ENCODE peak calls at places on chromosomes 13 and 19, in seven cellular contexts. V is uterus, Y is dorsolateral prefrontal cortex, F is esophagus squamous epithelium, K is heart left ventricle, R is lung, H is transverse colon. U is an unnamed sample. For H3K27me3, the result is how much of the 10 kb centered on the place peaks cover.

GRCh38 chr19:48333467-48334384 is 8.4 kb downstream of the EMP3 start:
- DNase-seq in V (peak), R (peak), K (peak), Y (peak), H (peak), F (peak), U (peak)

GRCh38 chr19:47609885-47610545 is 1.1 kb downstream of the BICRA start:
- DNase-seq in R (peak), H (peak), V (peak), Y (no peak), K (peak), F (no peak), U (no peak)

GRCh38 chr13:30863231-30863630 is 42.8 kb upstream of the MEDAG start:
- DNase-seq in V (no peak), K (no peak), H (no peak), Y (no peak), F (no peak), R (no peak), U (no peak)

GRCh38 chr13:27339299-27339698 is 68.7 kb downstream of the RASL11A start:
- DNase-seq in R (no peak), F (no peak), K (no peak), H (peak), V (no peak), Y (no peak), U (no peak)

GRCh38 chr13:77480071-77480470 is 55.4 kb upstream of the SCEL start:
- DNase-seq in F (no peak), K (no peak), V (no peak), H (no peak), Y (no peak), R (no peak), U (no peak)

GRCh38 chr19:16330368-16330801 is 5.8 kb downstream of the KLF2 start:
- DNase-seq in H (peak), K (peak), F (peak), Y (no peak), R (peak), V (peak), U (no peak)

GRCh38 chr13:70042193-70042592 is 65.4 kb upstream of the ATXN8OS start:
- DNase-seq in H (no peak), Y (no peak), V (no peak), K (no peak), R (no peak), F (no peak), U (no peak)

GRCh38 chr19:33640773-33641172 is 19.0 kb downstream of the CHST8 start:
- DNase-seq in H (no peak), V (no peak), Y (no peak), F (no peak), R (no peak), K (no peak), U (no peak)

GRCh38 chr19:21092107-21092506 is 10.1 kb downstream of the ZNF714 start:
- DNase-seq in H (no peak), F (no peak), Y (no peak), V (no peak), R (no peak), K (no peak), U (peak)

GRCh38 chr19:41705393-41706174 is 2.8 kb upstream of the CEACAM5 start:
- DNase-seq in R (no peak), F (no peak), K (no peak), Y (no peak), H (peak), V (no peak), U (no peak)

GRCh38 chr19:495440-496332 is 600 bp upstream of the MADCAM1 start:
- DNase-seq in R (no peak), K (peak), Y (peak), F (no peak), H (no peak), V (no peak), U (no peak)
- TF ChIP-seq CTCF in R (peak), K (peak), Y (peak), F (peak), H (peak), V (no peak), U (peak)

GRCh38 chr13:109655611-109656010 is 130.8 kb downstream of the IRS2 start:
- DNase-seq in R (no peak), H (no peak), F (no peak), K (no peak), Y (no peak), V (no peak), U (no peak)
- H3K27me3 ChIP-seq in R (under half), H (under half), F (under half), K (under half), Y (under half), V (under half), U (under half)

GRCh38 chr19:46296722-46297431 is at the start of gene HIF3A:
- DNase-seq in F (no peak), K (peak), Y (peak), V (peak), H (peak), R (peak), U (no peak)

GRCh38 chr19:46299695-46300094 is 2.9 kb downstream of the HIF3A start:
- DNase-seq in V (no peak), K (no peak), Y (no peak), H (peak), R (peak), F (no peak), U (no peak)

GRCh38 chr19:46299004-46299509 is 2.2 kb downstream of the HIF3A start:
- DNase-seq in K (peak), H (peak), R (peak), V (peak), Y (peak), F (no peak), U (peak)

GRCh38 chr19:46298477-46299003 is 1.7 kb downstream of the HIF3A start:
- DNase-seq in V (no peak), R (no peak), F (no peak), H (no peak), Y (no peak), K (peak), U (no peak)

DNA sequence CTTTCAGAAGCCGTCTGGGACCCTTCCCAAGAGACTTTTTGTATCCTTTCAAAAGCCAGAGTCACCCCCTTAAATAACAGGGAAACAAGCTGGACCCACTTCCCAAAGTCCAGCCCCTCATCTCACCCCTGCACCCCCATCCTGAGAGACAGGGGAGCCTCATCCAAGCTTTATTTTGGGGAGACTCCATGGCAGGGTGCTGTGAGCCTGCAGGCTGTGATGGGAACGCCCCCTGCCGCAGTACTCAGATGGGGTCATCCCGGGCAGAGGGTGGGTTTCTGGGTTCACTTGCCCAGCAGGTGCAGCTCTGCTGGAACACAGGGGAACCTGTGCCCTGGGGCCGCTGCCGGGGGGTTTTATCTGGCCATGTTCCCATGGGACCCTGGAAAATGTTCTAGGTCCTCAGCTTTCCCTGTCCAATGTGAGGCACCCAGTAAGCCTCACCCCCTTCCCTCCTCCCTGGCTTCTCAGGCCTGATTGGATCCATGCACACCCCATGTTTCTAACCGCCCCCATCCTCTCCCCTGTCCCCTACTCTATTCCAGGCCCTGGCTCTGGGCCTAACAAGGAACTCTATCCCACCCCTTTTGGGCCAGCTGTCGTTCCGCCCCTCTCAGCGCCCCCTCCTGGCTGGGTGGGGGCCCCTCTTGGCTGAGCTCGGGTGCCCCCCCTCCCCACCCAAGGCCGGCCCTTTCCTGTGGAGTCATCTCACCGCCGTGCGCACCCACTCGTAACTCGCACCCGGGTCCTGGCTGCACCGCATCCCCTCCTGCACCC is 1.0 kb downstream of the HIF3A start:
- DNase-seq in K (peak), Y (peak), V (peak), R (peak), H (peak), F (no peak), U (no peak)
- TF ChIP-seq CTCF in K (peak), Y (no peak), V (peak), R (no peak), H (peak), F (peak), U (peak)

GRCh38 chr13:25575562-25575961 is 203.8 kb downstream of the ATP8A2 start:
- DNase-seq in R (no peak), H (no peak), Y (no peak), V (no peak), F (no peak), K (no peak), U (no peak)
- H3K27me3 ChIP-seq in R (under half), H (under half), Y (under half), V (under half), F (under half), K (under half), U (under half)

DNA sequence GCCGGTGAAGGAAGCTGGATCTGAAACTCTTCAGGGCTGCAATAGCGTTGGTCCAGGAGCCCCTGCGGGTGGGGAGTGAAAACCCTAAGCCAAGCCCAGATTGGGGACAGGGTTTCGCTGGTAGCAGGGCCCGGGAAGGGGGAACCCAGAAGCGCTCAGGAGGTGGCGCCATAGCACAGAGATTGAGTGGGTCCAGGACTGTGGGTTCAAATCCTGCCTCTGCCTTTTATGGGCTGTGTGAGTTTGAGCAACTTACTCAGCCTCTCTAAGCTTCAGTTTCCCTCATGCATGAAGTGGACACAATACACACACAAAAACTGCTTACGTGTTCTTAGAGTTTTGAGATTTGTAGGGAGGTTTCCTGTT is 8.3 kb upstream of the SYCN start:
- DNase-seq in R (peak), K (no peak), F (no peak), V (no peak), H (peak), Y (no peak), U (no peak)
- TF ChIP-seq CTCF in R (no peak), K (peak), F (no peak), V (peak), H (peak), Y (no peak), U (peak)

GRCh38 chr13:78601886-78602560 is 1.3 kb downstream of the POU4F1 start:
- DNase-seq in F (no peak), V (no peak), Y (no peak), K (no peak), H (no peak), R (no peak), U (no peak)
- H3K27me3 ChIP-seq in F (under half), V (half or more), Y (half or more), K (half or more), H (half or more), R (under half), U (half or more)

GRCh38 chr19:5534787-5535586 is 32.8 kb downstream of the TINCR start:
- DNase-seq in K (no peak), F (no peak), Y (no peak), R (no peak), V (no peak), H (no peak), U (no peak)
- TF ChIP-seq CTCF in K (peak), F (no peak), Y (no peak), R (no peak), V (no peak), H (no peak), U (peak)

U was measured in BJ.